ENCODE peak calls at places on chromosomes 3 and 15, in four cellular contexts. T is pancreas, V is heart right ventricle, P is PC-3. X is an unnamed sample. For H3K4me1, the result is how much of the 10 kb centered on the place peaks cover.

GRCh38 chr15:100186366-100186765 is 155.4 kb downstream of the ADAMTS17 start:
- DNase-seq in P (no peak), V (no peak), T (no peak), X (no peak)

GRCh38 chr15:74328331-74329056 is 39.0 kb downstream of the CYP11A1 start:
- DNase-seq in T (no peak), V (no peak), P (no peak), X (no peak)

GRCh38 chr3:185270262-185270955 is 16.6 kb upstream of the EHHADH start:
- DNase-seq in T (no peak), P (peak), V (no peak), X (no peak)

GRCh38 chr15:26235148-26235769 is 372.1 kb upstream of the ATP10A start:
- DNase-seq in P (no peak), T (no peak), V (no peak), X (no peak)

GRCh38 chr15:65089206-65089824 is 12.8 kb downstream of the KBTBD13 start:
- DNase-seq in V (peak), T (peak), P (no peak), X (no peak)

GRCh38 chr15:60390931-60391501 is 6.8 kb downstream of the ANXA2 start:
- DNase-seq in T (no peak), V (no peak), P (peak), X (no peak)

GRCh38 chr15:65790692-65791334 is 1.3 kb downstream of the DENND4A start:
- DNase-seq in V (no peak), P (peak), T (no peak), X (no peak)

GRCh38 chr3:193621127-193621526 is 28.1 kb downstream of the OPA1 start:
- DNase-seq in P (no peak), T (no peak), V (no peak), X (no peak)

GRCh38 chr15:43169888-43170287 is 15.3 kb upstream of the CCNDBP1 start:
- DNase-seq in P (peak), V (no peak), T (no peak), X (no peak)

GRCh38 chr15:99399612-99400011 is 148.3 kb downstream of the LRRC28 start:
- DNase-seq in T (no peak), P (no peak), V (no peak), X (no peak)

GRCh38 chr3:112136959-112137693 is 4.1 kb upstream of the GCSAM start:
- DNase-seq in P (peak), T (no peak), V (no peak), X (no peak)

GRCh38 chr15:42213481-42213880 is 5.4 kb upstream of the VPS39 start:
- DNase-seq in P (no peak), T (no peak), V (no peak), X (no peak)

GRCh38 chr3:10253731-10254130 is 5.5 kb downstream of the TATDN2 start:
- DNase-seq in V (no peak), P (no peak), T (no peak), X (no peak)

DNA sequence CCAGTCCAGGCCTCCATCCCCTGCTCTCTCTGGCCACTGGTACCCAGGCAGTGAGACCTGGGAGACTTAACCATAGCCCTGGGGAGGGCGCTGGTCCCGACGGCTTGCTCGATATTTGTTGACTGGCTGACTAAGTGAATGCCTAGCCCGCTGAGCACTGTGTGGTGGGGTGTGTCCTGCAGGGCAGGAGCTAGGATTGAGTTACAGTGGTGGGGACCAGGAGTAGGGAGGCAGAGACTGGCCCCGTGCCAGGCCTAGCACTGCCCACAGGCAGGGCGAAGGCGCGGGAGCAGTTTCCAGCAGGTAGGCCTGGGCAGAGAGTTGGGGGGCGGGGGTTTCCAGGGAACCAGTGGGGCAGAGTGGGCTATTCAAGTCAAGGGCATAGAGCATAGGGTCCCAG is at the start of gene VILL:
- DNase-seq in P (peak), V (no peak), T (no peak), X (peak)
- H3K4me3 ChIP-seq in P (no peak), V (no peak), T (no peak), X (no peak)

GRCh38 chr3:11717768-11718581 is 74.3 kb upstream of the VGLL4 start:
- DNase-seq in V (no peak), T (peak), P (peak), X (no peak)
- H3K27ac ChIP-seq in V (peak), T (peak), P (peak), X (peak)

GRCh38 chr3:157529751-157530150 is 26.5 kb upstream of the VEPH1 start:
- DNase-seq in P (no peak), V (no peak), T (no peak), X (no peak)
- H3K4me1 ChIP-seq in P (half or more), V (under half), T (under half), X (under half)

GRCh38 chr3:30637310-30638227 is 31.2 kb downstream of the TGFBR2 start:
- DNase-seq in P (no peak), V (no peak), T (no peak), X (no peak)

GRCh38 chr3:30633718-30634117 is 27.3 kb downstream of the TGFBR2 start:
- DNase-seq in T (no peak), V (no peak), P (no peak), X (no peak)

GRCh38 chr3:30632065-30632464 is 25.7 kb downstream of the TGFBR2 start:
- DNase-seq in P (peak), V (no peak), T (no peak), X (no peak)

GRCh38 chr3:30632521-30632920 is 26.1 kb downstream of the TGFBR2 start:
- DNase-seq in T (no peak), V (no peak), P (no peak), X (no peak)

GRCh38 chr3:30635072-30635471 is 28.7 kb downstream of the TGFBR2 start:
- DNase-seq in T (no peak), V (no peak), P (no peak), X (no peak)
- H3K4me3 ChIP-seq in T (no peak), V (no peak), P (no peak), X (no peak)